ENCODE peak calls at places on chromosomes 12 and 14, in nine cellular contexts. A is cardiac muscle cell; Y is GM23338; M is prostate gland; P is ovary; T is naive thymus-derived CD4-positive, alpha-beta T cell; Q is mammary epithelial cell; C is tibial nerve; W is CD8-positive, alpha-beta T cell. B is an unnamed sample.

GRCh38 chr14:64388533-64389243 is 535 bp downstream of the MTHFD1 start:
- DNase-seq in A (peak; percentile 46), C (peak; percentile 14), P (no peak), T (no peak), Y (peak; percentile 48), W (no peak), Q (peak; percentile 20), M (peak; percentile 29), B (peak; percentile 79)

GRCh38 chr14:100203962-100204834 is 34.7 kb upstream of the YY1 start:
- DNase-seq in Q (peak; percentile 25), C (no peak), W (no peak), A (no peak), T (no peak), Y (no peak), P (no peak), M (no peak), B (no peak)

GRCh38 chr14:70655110-70655826 is 13.6 kb downstream of the TTC9 start:
- DNase-seq in C (no peak), M (no peak), Y (peak; percentile 91), Q (no peak), A (no peak), T (peak; percentile 91), P (no peak), W (peak; percentile 79), B (no peak)

GRCh38 chr12:24778486-24779304 is 170.2 kb downstream of the BCAT1 start:
- DNase-seq in Q (peak; percentile 28), T (no peak), W (no peak), C (no peak), A (peak; percentile 65), M (no peak), P (no peak), Y (peak; percentile 77), B (no peak)

GRCh38 chr12:23585782-23586163 is 363.7 kb downstream of the SOX5 start:
- DNase-seq in C (no peak), P (no peak), T (no peak), Q (no peak), A (no peak), Y (peak; percentile 98), W (no peak), M (no peak), B (no peak)

GRCh38 chr14:92704036-92704804 is 44.2 kb downstream of the LGMN start:
- DNase-seq in C (peak; percentile 38), Q (no peak), Y (no peak), W (no peak), M (no peak), T (no peak), A (no peak), P (no peak), B (peak; percentile 58)

GRCh38 chr12:130714091-130714590 is 2.0 kb downstream of the RIMBP2 start:
- DNase-seq in C (no peak), W (no peak), Q (no peak), M (no peak), P (peak; percentile 22), T (no peak), Y (peak; percentile 22), A (peak; percentile 15), B (no peak)

GRCh38 chr12:52314511-52314910 is 6.7 kb downstream of the KRT83 start:
- DNase-seq in P (no peak), A (no peak), T (no peak), W (no peak), C (no peak), Y (peak; percentile 18), Q (no peak), M (no peak), B (no peak)

GRCh38 chr12:124829008-124829707 is 34.5 kb downstream of the SCARB1 start:
- DNase-seq in T (no peak), C (peak; percentile 28), Q (peak; percentile 87), A (no peak), M (no peak), Y (no peak), P (no peak), W (no peak), B (no peak)

GRCh38 chr14:98949031-98949430 is 323.0 kb downstream of the BCL11B start:
- DNase-seq in C (no peak), M (no peak), Y (no peak), P (no peak), W (no peak), T (no peak), A (no peak), Q (no peak), B (no peak)

GRCh38 chr14:32731249-32731648 is 207.4 kb upstream of the NPAS3 start:
- DNase-seq in C (no peak), W (no peak), P (no peak), T (no peak), Q (no peak), M (no peak), Y (no peak), A (no peak), B (no peak)

GRCh38 chr14:72946491-72946890 is 20.2 kb downstream of the DCAF4 start:
- DNase-seq in P (no peak), Q (no peak), W (no peak), Y (no peak), A (no peak), M (no peak), T (no peak), C (no peak), B (no peak)

GRCh38 chr12:104682790-104683279 is 226.1 kb downstream of the CHST11 start:
- DNase-seq in T (peak; percentile 74), C (no peak), P (no peak), Q (no peak), W (peak; percentile 68), A (no peak), M (no peak), Y (no peak), B (no peak)

GRCh38 chr12:104687823-104688573 is 231.2 kb downstream of the CHST11 start:
- DNase-seq in Q (no peak), W (peak; percentile 55), Y (no peak), P (no peak), A (no peak), T (no peak), C (no peak), M (no peak), B (no peak)

GRCh38 chr12:104684884-104685283 is 228.1 kb downstream of the CHST11 start:
- DNase-seq in A (no peak), Q (no peak), T (no peak), C (no peak), M (no peak), W (no peak), Y (no peak), P (no peak), B (no peak)

GRCh38 chr12:104683831-104684503 is 227.2 kb downstream of the CHST11 start:
- DNase-seq in Q (no peak), P (no peak), W (no peak), T (no peak), M (no peak), C (no peak), A (no peak), Y (no peak), B (no peak)

GRCh38 chr12:104686196-104686595 is 229.4 kb downstream of the CHST11 start:
- DNase-seq in W (no peak), M (no peak), T (no peak), C (no peak), Q (peak; percentile 36), P (no peak), Y (no peak), A (no peak), B (no peak)
- H3K4me1 ChIP-seq in W (peaks cover 44% of the 10 kb centered on the region), M (no peaks in the 10 kb centered on the region), T (peaks cover 69% of the 10 kb centered on the region), C (peaks cover 4% of the 10 kb centered on the region), Q (peaks cover 5% of the 10 kb centered on the region), P (no peaks in the 10 kb centered on the region), Y (no peaks in the 10 kb centered on the region), A (no peaks in the 10 kb centered on the region), B (no peaks in the 10 kb centered on the region)

GRCh38 chr12:54126696-54127537 is 61.9 kb downstream of the SMUG1 start:
- DNase-seq in Y (peak; percentile 77), C (peak; percentile 67), Q (peak; percentile 36), P (peak; percentile 87), A (no peak), W (no peak), T (no peak), M (no peak), B (peak; percentile 93)
- H3K4me3 ChIP-seq in Y (peak overlapping the region; percentile 74), C (peak overlapping the region; percentile 72), Q (peak overlapping the region; percentile 73), P (peak overlapping the region; percentile 87), A (peak overlapping the region; percentile 31), W (peak overlapping the region; percentile 35), T (peak overlapping the region; percentile 25), M (peak overlapping the region; percentile 26), B (peak overlapping the region; percentile 85)

GRCh38 chr12:110340706-110341105 is 59.7 kb downstream of the ATP2A2 start:
- DNase-seq in T (no peak), Q (peak; percentile 70), W (no peak), P (no peak), A (no peak), Y (no peak), M (no peak), C (no peak), B (no peak)

GRCh38 chr12:110335481-110336045 is 54.5 kb downstream of the ATP2A2 start:
- DNase-seq in M (no peak), Q (no peak), Y (no peak), T (no peak), W (no peak), C (no peak), P (no peak), A (no peak), B (no peak)

GRCh38 chr12:110337912-110338710 is 57.1 kb downstream of the ATP2A2 start:
- DNase-seq in Q (no peak), M (no peak), W (no peak), C (no peak), A (no peak), T (no peak), Y (no peak), P (no peak), B (no peak)

GRCh38 chr12:110339184-110339952 is 58.3 kb downstream of the ATP2A2 start:
- DNase-seq in C (no peak), P (no peak), Q (peak; percentile 42), T (no peak), A (no peak), Y (no peak), W (no peak), M (peak; percentile 52), B (no peak)

DNA sequence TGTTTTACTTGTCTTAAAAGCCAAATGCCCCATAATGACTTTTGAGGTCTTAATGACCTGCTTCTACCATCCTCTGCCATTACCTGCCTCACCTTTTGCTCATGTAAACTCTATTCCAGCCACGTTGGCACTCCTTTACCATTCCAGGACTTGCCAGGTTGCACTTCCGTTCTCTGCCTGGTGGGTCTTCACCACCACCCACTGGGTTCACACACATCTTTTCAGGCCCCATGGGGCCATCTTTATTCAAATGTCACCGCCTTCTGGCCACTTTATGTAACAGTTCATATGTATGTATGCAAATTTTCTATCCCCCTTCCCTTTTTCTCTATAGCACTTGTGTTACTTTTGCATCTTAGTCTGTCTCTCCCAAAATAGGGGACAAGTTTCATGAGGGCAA is 57.7 kb downstream of the ATP2A2 start:
- DNase-seq in Y (peak; percentile 26), W (no peak), C (no peak), T (no peak), A (no peak), M (no peak), Q (no peak), P (no peak), B (no peak)
- H3K27ac ChIP-seq in Y (peak overlapping the region; percentile 15), W (no peak overlapping the region), C (no peak overlapping the region), T (no peak overlapping the region), A (peak overlapping the region; percentile 57), M (peak overlapping the region; percentile 54), Q (no peak overlapping the region), P (no peak overlapping the region), B (no peak overlapping the region)

DNA sequence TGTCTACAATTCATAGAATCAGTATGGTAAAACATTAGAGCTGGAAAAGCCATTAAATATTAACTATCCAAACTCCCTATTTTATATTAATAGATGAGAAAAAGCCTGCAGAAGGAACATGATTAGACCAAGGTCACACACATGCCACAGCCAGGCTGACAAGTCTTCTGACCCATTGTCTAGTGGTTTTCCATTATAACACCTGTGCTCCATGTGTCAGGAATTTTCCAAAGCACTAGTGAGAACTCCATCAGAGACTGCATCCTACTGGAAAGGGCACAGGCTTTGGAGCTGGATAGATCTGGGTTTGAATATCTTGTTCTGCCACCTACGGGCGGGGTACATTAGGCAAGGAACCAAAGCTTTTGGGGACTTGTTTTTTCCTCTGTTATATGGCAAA is 325.5 kb downstream of the RAD51B start:
- DNase-seq in W (no peak), C (no peak), M (no peak), T (no peak), P (no peak), Q (no peak), Y (no peak), A (no peak), B (no peak)
- H3K4me1 ChIP-seq in W (peaks cover 11% of the 10 kb centered on the region), C (peaks cover 11% of the 10 kb centered on the region), M (peaks cover 10% of the 10 kb centered on the region), T (no peaks in the 10 kb centered on the region), P (peaks cover 23% of the 10 kb centered on the region), Q (peaks cover 75% of the 10 kb centered on the region), Y (no peaks in the 10 kb centered on the region), A (peaks cover 5% of the 10 kb centered on the region), B (peaks cover 2% of the 10 kb centered on the region)

B was measured in aorta.